ENCODE peak calls at places on chromosomes 16 and 17, in four cellular contexts. L, E, U and J are unnamed samples.

GRCh38 chr16:83253526-83253925 is 554.3 kb upstream of the HSBP1 start:
- DNase-seq in L (no peak), E (no peak), U (no peak), J (no peak)

GRCh38 chr16:73713817-73714495 is 582.7 kb upstream of the PSMD7 start:
- DNase-seq in L (no peak), E (peak), U (peak), J (no peak)

GRCh38 chr17:63275318-63275967 is 170.7 kb downstream of the CYB561 start:
- DNase-seq in L (no peak), E (peak), U (no peak), J (no peak)

GRCh38 chr17:31497994-31498826 is 106.7 kb downstream of the RAB11FIP4 start:
- DNase-seq in L (no peak), E (no peak), U (no peak), J (no peak)

GRCh38 chr16:58264961-58265479 is 29.8 kb downstream of the PRSS54 start:
- DNase-seq in L (peak), E (peak), U (no peak), J (no peak)

GRCh38 chr17:30551666-30552339 is 74.6 kb downstream of the GOSR1 start:
- DNase-seq in L (no peak), E (no peak), U (no peak), J (no peak)

GRCh38 chr16:69108905-69109252 is 3.4 kb downstream of the HAS3 start:
- DNase-seq in L (no peak), E (no peak), U (no peak), J (no peak)

GRCh38 chr16:60107920-60108319 is 1373.8 kb upstream of the GOT2 start:
- DNase-seq in L (no peak), E (no peak), U (no peak), J (no peak)

GRCh38 chr16:63129411-63130125 is 1093.3 kb upstream of the CDH8 start:
- DNase-seq in L (no peak), E (no peak), U (no peak), J (no peak)

GRCh38 chr16:70402916-70403659 is 35.8 kb downstream of the ST3GAL2 start:
- DNase-seq in L (no peak), E (peak), U (no peak), J (no peak)

GRCh38 chr17:64095144-64095882 is 34.6 kb downstream of the ERN1 start:
- DNase-seq in L (no peak), E (no peak), U (no peak), J (no peak)

GRCh38 chr17:31391496-31391949 is at the start of gene RAB11FIP4:
- DNase-seq in L (no peak), E (no peak), U (no peak), J (peak)

GRCh38 chr17:67125417-67125816 is 81.1 kb downstream of the CACNG1 start:
- DNase-seq in L (no peak), E (no peak), U (no peak), J (peak)

GRCh38 chr17:64061157-64061898 is 40.9 kb upstream of the ICAM2 start:
- DNase-seq in L (no peak), E (no peak), U (no peak), J (no peak)

GRCh38 chr17:4548721-4549531 is 6.3 kb downstream of the MYBBP1A start:
- DNase-seq in L (no peak), E (no peak), U (no peak), J (no peak)

GRCh38 chr16:49608801-49609200 is 235.2 kb downstream of the C16orf78 start:
- DNase-seq in L (no peak), E (peak), U (peak), J (no peak)

GRCh38 chr16:69838417-69838990 is 76.4 kb downstream of the WWP2 start:
- DNase-seq in L (no peak), E (no peak), U (peak), J (no peak)

GRCh38 chr17:6862822-6863221 is 31.3 kb upstream of the TEKT1 start:
- DNase-seq in L (peak), E (no peak), U (no peak), J (no peak)

GRCh38 chr16:79728048-79728922 is 127.7 kb upstream of the MAF start:
- DNase-seq in L (no peak), E (no peak), U (no peak), J (no peak)

GRCh38 chr17:51188321-51188853 is 22.2 kb downstream of the NME2 start:
- DNase-seq in L (no peak), E (peak), U (no peak), J (no peak)

GRCh38 chr17:1108810-1109605 is 70.8 kb downstream of the ABR start:
- DNase-seq in L (peak), E (peak), U (peak), J (no peak)

GRCh38 chr17:8606415-8606814 is 24.1 kb downstream of the MYH10 start:
- DNase-seq in L (no peak), E (peak), U (peak), J (no peak)

GRCh38 chr17:81651692-81652091 is 4.7 kb downstream of the PDE6G start:
- DNase-seq in L (no peak), E (peak), U (no peak), J (no peak)

GRCh38 chr17:30576326-30576861 is 99.2 kb downstream of the GOSR1 start:
- DNase-seq in L (no peak), E (no peak), U (no peak), J (no peak)

GRCh38 chr17:32731556-32732295 is 145.2 kb downstream of the MYO1D start:
- DNase-seq in L (no peak), E (no peak), U (no peak), J (no peak)

GRCh38 chr17:50123649-50124349 is 6.2 kb downstream of the SAMD14 start:
- DNase-seq in L (no peak), E (no peak), U (no peak), J (no peak)

GRCh38 chr16:57821149-57821971 is 19.1 kb upstream of the KIFC3 start:
- DNase-seq in L (no peak), E (no peak), U (no peak), J (no peak)

GRCh38 chr17:30961213-30962188 is 9.3 kb upstream of the RNF135 start:
- DNase-seq in L (no peak), E (peak), U (no peak), J (no peak)

GRCh38 chr16:2912330-2913199 is 834 bp downstream of the FLYWCH1 start:
- DNase-seq in L (peak), E (peak), U (peak), J (peak)

GRCh38 chr17:16322636-16323035 is 30.6 kb downstream of the CENPV start:
- DNase-seq in L (no peak), E (peak), U (no peak), J (no peak)

GRCh38 chr17:37701424-37702020 is 43.3 kb downstream of the HNF1B start:
- DNase-seq in L (no peak), E (no peak), U (no peak), J (no peak)

GRCh38 chr16:66936462-66936861 is 1.1 kb downstream of the CES2 start:
- DNase-seq in L (no peak), E (no peak), U (no peak), J (no peak)

GRCh38 chr16:67881557-67882220 is 3.0 kb upstream of the NRN1L start:
- DNase-seq in L (no peak), E (no peak), U (peak), J (no peak)

GRCh38 chr17:64384253-64385186 is 6.1 kb downstream of the PECAM1 start:
- DNase-seq in L (peak), E (no peak), U (no peak), J (no peak)

GRCh38 chr16:4032768-4033167 is 83.5 kb downstream of the ADCY9 start:
- DNase-seq in L (peak), E (peak), U (peak), J (no peak)

GRCh38 chr17:40363480-40363838 is 1.1 kb downstream of the GJD3 start:
- DNase-seq in L (no peak), E (peak), U (peak), J (no peak)

GRCh38 chr17:5662409-5663150 is 78.3 kb upstream of the NLRP1 start:
- DNase-seq in L (no peak), E (no peak), U (no peak), J (no peak)

DNA sequence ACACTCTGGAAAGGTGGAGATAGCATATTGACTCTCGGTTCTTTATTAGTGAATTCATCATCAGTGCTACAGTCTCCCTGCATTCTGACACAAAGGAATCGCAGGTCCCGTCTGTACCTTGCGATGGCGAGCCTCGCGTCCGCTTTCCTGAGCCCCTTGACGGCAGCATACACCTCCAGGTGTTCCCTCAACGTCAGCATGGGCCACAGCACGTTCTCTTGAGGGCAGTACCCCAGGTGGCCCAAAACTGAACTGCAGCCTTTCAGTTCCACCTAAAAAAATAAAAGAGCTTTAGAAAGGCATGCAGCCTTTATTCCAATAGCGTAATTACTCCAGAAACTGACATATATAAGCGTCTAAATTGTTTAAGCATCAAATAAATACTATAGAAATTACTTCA is 24.2 kb upstream of the ABCA9 start:
- DNase-seq in L (no peak), E (no peak), U (no peak), J (no peak)
- TF ChIP-seq CTCF in L (peak), E (peak), U (no peak), J (peak)

DNA sequence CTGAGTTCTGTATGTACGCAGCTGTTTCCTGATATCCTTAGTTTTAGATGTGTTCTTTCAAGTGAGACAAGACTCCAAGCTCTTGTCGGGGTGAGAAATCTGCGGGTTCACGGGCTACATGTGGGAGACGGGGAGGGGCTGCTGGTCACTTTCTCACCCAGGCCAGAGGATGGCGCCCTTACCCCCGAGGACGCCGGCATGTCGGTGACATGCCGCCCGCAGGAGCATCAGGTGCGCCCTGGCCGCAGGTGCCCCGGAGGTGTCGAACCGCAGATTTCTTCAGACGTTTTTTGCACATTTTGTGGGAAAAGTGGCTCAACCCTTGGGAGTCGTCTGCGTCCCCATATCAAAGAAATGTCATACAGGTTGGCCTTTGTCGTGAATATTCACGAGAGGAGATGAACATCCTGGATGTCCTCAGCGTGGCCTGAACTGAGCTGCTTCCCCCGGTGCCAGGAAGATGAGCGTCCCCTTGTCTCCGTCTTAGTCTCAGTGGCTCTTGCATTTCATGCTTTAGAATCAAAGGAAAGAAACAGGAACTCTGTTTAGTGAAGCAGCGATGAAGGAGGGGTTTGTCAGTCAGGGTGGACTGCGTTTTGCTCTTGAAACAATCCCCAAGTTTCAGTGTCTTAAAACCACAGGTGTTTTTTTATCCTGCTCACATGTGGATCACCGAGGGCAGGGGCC is 75.3 kb upstream of the ZNF750 start:
- DNase-seq in L (no peak), E (no peak), U (no peak), J (no peak)
- TF ChIP-seq CTCF in L (no peak), E (no peak), U (peak), J (no peak)

DNA sequence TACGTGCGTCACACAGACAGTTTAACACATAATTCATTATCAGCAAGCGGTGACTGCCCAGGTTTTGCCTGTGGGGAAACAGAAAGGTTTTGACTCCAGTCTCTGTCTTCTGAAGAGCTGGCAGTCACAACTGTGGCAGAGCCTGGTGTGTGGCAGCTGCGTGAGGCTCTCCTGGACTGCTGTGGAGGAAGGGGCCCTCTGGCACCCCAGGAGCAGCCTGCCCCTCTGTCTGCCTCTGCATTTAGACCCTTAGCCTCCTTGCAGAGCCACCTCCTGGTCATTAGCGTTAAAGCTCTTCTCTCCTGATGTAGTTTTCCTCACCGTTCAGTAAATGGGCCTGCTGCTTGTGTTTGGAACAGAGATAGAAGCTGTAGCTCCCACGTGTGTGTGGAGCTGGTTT is 10.9 kb downstream of the RAB40C start:
- DNase-seq in L (no peak), E (no peak), U (no peak), J (no peak)
- TF ChIP-seq CTCF in L (no peak), E (peak), U (no peak), J (peak)

GRCh38 chr16:89209522-89210044 is 7.9 kb upstream of the ZNF778 start:
- DNase-seq in L (no peak), E (no peak), U (no peak), J (no peak)

GRCh38 chr16:89207993-89208392 is 7.7 kb upstream of the SLC22A31 start:
- DNase-seq in L (no peak), E (no peak), U (no peak), J (no peak)

GRCh38 chr16:89210904-89211515 is 6.5 kb upstream of the ZNF778 start:
- DNase-seq in L (no peak), E (peak), U (no peak), J (no peak)

GRCh38 chr16:89210165-89210903 is 7.2 kb upstream of the ZNF778 start:
- DNase-seq in L (no peak), E (no peak), U (no peak), J (no peak)
- TF ChIP-seq CTCF in L (no peak), E (no peak), U (no peak), J (no peak)

DNA sequence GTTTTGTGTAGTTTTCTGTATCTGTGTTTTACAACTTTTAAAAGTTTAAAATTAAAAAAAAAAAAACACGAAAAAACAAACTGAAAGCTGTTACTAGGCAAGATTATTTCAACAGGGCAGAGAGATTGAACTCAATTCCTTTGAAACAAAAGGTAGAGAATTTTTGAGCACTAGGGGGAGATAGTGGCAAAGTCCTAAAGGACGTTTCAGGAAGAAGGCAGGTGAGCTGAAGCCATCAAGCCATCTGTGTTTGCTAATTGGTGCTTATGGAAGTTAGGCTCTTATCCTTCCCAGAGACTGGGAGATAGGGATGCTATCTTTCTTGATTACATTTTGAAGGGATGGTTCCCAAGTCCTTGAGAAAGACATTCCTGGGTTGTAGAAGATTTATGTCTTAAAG is 70.6 kb upstream of the CLEC3A start:
- DNase-seq in L (no peak), E (no peak), U (no peak), J (no peak)
- TF ChIP-seq CTCF in L (no peak), E (no peak), U (peak), J (peak)

GRCh38 chr17:76697702-76698465 is 12.9 kb downstream of the MXRA7 start:
- DNase-seq in L (no peak), E (no peak), U (no peak), J (peak)
- TF ChIP-seq CTCF in L (no peak), E (no peak), U (no peak), J (no peak)

GRCh38 chr16:12271006-12271405 is 294.5 kb downstream of the SNX29 start:
- DNase-seq in L (no peak), E (peak), U (no peak), J (no peak)
- TF ChIP-seq CTCF in L (no peak), E (peak), U (no peak), J (peak)

GRCh38 chr17:47225436-47225858 is 16.3 kb downstream of the MYL4 start:
- DNase-seq in L (no peak), E (peak), U (peak), J (no peak)

GRCh38 chr17:47224971-47225370 is 15.8 kb downstream of the MYL4 start:
- DNase-seq in L (no peak), E (peak), U (no peak), J (no peak)

GRCh38 chr17:47223460-47223859 is 14.3 kb downstream of the MYL4 start:
- DNase-seq in L (no peak), E (no peak), U (no peak), J (no peak)

GRCh38 chr17:47227862-47228261 is 18.7 kb downstream of the MYL4 start:
- DNase-seq in L (no peak), E (no peak), U (no peak), J (no peak)

DNA sequence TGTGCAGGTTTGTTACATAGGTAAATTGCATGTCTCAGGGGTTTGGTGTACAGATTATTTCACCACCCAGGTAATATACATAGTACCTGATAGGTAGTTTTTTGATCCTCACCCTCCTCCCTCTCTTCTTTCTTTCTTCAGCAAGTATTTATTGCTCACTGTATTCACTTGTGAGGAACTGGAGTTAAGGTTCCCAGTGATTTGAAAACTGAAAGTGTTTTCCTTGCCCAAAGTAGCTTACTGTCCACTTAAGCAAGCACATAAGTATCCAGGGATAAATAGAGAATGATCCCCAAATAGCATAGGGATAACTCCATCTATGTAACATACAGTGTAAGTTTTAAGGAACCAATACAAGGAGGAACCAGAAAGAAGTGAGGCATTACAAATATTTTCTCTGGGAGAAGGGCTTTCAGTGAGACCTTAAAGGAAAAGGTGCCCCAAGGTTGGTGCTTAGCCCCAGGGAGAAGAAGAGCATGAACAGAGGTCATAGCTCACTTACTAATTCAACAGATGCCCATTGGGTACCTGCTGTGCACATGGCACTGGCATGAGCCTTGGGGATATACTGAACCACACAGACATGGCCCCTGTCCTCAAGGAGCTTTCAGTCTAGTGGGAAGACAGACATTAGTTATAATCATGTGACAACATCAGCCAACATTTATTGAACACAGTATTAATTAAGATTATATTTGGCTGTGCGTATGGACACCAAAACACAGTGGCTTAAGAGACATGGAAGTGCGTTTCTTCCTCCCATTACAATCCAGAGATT is 17.0 kb downstream of the MYL4 start:
- DNase-seq in L (no peak), E (peak), U (no peak), J (no peak)
- TF ChIP-seq CTCF in L (no peak), E (no peak), U (no peak), J (no peak)

GRCh38 chr16:85448557-85449194 is 164.4 kb upstream of the GSE1 start:
- DNase-seq in L (no peak), E (no peak), U (no peak), J (no peak)

GRCh38 chr16:85447657-85448313 is 165.3 kb upstream of the GSE1 start:
- DNase-seq in L (no peak), E (no peak), U (no peak), J (no peak)

GRCh38 chr16:85445779-85446222 is 167.3 kb upstream of the GSE1 start:
- DNase-seq in L (no peak), E (no peak), U (no peak), J (no peak)

GRCh38 chr16:85444879-85445778 is 168.0 kb upstream of the GSE1 start:
- DNase-seq in L (no peak), E (no peak), U (no peak), J (no peak)

GRCh38 chr16:85446846-85447656 is 166.1 kb upstream of the GSE1 start:
- DNase-seq in L (no peak), E (no peak), U (no peak), J (no peak)
- TF ChIP-seq CTCF in L (no peak), E (no peak), U (no peak), J (no peak)